ENCODE peak calls at places on chromosomes 11 and 22, in four cellular contexts. J is cardiac fibroblast, S is fibroblast of lung, G is prostate gland. R is an unnamed sample.

GRCh38 chr11:68328374-68329091 is 16.1 kb downstream of the LRP5 start:
- DNase-seq in J (peak), S (no peak), G (no peak), R (no peak)

GRCh38 chr11:59267196-59267595 is 54.5 kb upstream of the MPEG1 start:
- DNase-seq in J (no peak), S (no peak), G (no peak), R (peak)

GRCh38 chr11:123235687-123236261 is 40.7 kb upstream of the CLMP start:
- DNase-seq in J (peak), S (peak), G (no peak), R (no peak)

GRCh38 chr11:72333657-72334056 is 89.7 kb upstream of the PHOX2A start:
- DNase-seq in J (no peak), S (peak), G (no peak), R (no peak)

GRCh38 chr11:76234704-76235232 is 28.5 kb upstream of the WNT11 start:
- DNase-seq in J (no peak), S (no peak), G (no peak), R (no peak)

GRCh38 chr11:134850566-134850965 is 438.5 kb upstream of the B3GAT1 start:
- DNase-seq in J (no peak), S (no peak), G (no peak), R (no peak)

GRCh38 chr11:112748713-112749481 is 212.3 kb upstream of the NCAM1 start:
- DNase-seq in J (no peak), S (no peak), G (no peak), R (no peak)

GRCh38 chr11:394034-394857 is at the start of gene PKP3:
- DNase-seq in J (peak), S (peak), G (peak), R (peak)

GRCh38 chr11:22192289-22192641 is 620 bp upstream of the ANO5 start:
- DNase-seq in J (no peak), S (no peak), G (no peak), R (no peak)

GRCh38 chr11:110463153-110463552 is 33.4 kb downstream of the FDX1 start:
- DNase-seq in J (peak), S (peak), G (no peak), R (peak)

GRCh38 chr11:76232026-76232665 is 25.8 kb upstream of the WNT11 start:
- DNase-seq in J (no peak), S (no peak), G (no peak), R (no peak)

GRCh38 chr11:75577198-75577597 is 15.1 kb downstream of the SERPINH1 start:
- DNase-seq in J (peak), S (no peak), G (peak), R (no peak)

GRCh38 chr11:73292481-73292880 is 15.6 kb upstream of the ARHGEF17 start:
- DNase-seq in J (peak), S (no peak), G (no peak), R (no peak)

GRCh38 chr11:19756675-19757475 is 44.2 kb downstream of the NAV2 start:
- DNase-seq in J (peak), S (no peak), G (no peak), R (no peak)

GRCh38 chr11:31870609-31871309 is 59.6 kb upstream of the PAX6 start:
- DNase-seq in J (peak), S (peak), G (peak), R (peak)

GRCh38 chr22:23565288-23565941 is 14.7 kb downstream of the IGLL1 start:
- DNase-seq in J (peak), S (no peak), G (no peak), R (no peak)

GRCh38 chr11:107619926-107620325 is 29.0 kb downstream of the ELMOD1 start:
- DNase-seq in J (peak), S (peak), G (no peak), R (no peak)

GRCh38 chr11:129817282-129818051 is 1.8 kb downstream of the TMEM45B start:
- DNase-seq in J (no peak), S (no peak), G (no peak), R (peak)

GRCh38 chr22:45007946-45008852 is 1.6 kb downstream of the PHF21B start:
- DNase-seq in J (no peak), S (peak), G (peak), R (peak)

GRCh38 chr11:10809373-10810199 is 860 bp upstream of the EIF4G2 start:
- DNase-seq in J (peak), S (peak), G (no peak), R (peak)

GRCh38 chr11:9120659-9121350 is 29.4 kb upstream of the SCUBE2 start:
- DNase-seq in J (no peak), S (no peak), G (no peak), R (no peak)
- TF ChIP-seq CTCF in J (peak), S (peak), G (no peak), R (peak)

GRCh38 chr11:82890941-82891340 is 9.3 kb downstream of the PRCP start:
- DNase-seq in J (no peak), S (no peak), G (no peak), R (no peak)
- H3K4me3 ChIP-seq in J (no peak), S (no peak), G (no peak), R (no peak)

DNA sequence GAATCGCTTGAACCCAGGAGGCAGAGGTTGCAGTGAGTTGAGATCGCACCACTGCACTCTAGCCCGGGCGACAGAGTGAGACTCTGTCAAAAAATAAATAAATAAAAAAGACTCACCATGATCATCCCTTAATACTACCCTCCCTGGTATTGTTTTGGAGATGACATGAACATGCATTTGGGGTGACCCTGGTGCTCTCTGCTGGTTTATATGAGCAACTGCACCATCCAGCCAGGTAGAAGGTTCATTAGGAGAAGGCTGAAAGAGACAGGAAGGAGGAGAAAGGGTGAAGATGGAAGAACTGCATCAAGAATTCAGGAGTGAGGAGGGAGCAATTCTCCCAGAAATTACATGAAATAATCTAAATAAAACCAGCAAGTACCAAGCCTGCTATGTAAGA is 37.8 kb downstream of the SLC5A1 start:
- DNase-seq in J (peak), S (peak), G (peak), R (peak)
- TF ChIP-seq CTCF in J (peak), S (peak), G (peak), R (peak)

GRCh38 chr22:46612341-46612903 is 7.8 kb upstream of the GRAMD4 start:
- DNase-seq in J (no peak), S (no peak), G (no peak), R (no peak)

GRCh38 chr22:46611189-46611588 is 9.0 kb upstream of the GRAMD4 start:
- DNase-seq in J (no peak), S (no peak), G (no peak), R (no peak)

GRCh38 chr22:46612904-46613605 is 7.1 kb upstream of the GRAMD4 start:
- DNase-seq in J (no peak), S (peak), G (no peak), R (no peak)

GRCh38 chr22:46614070-46614931 is 5.9 kb upstream of the GRAMD4 start:
- DNase-seq in J (no peak), S (no peak), G (no peak), R (no peak)

GRCh38 chr22:46613606-46613997 is 6.6 kb upstream of the GRAMD4 start:
- DNase-seq in J (peak), S (peak), G (no peak), R (no peak)
- H3K4me3 ChIP-seq in J (no peak), S (no peak), G (no peak), R (no peak)

GRCh38 chr22:29226246-29226981 is 20.7 kb downstream of the EMID1 start:
- DNase-seq in J (no peak), S (no peak), G (no peak), R (no peak)
- TF ChIP-seq CTCF in J (no peak), S (no peak), G (no peak), R (no peak)

GRCh38 chr11:17548444-17548843 is 1.4 kb downstream of the OTOG start:
- DNase-seq in J (no peak), S (no peak), G (no peak), R (no peak)

GRCh38 chr11:17546240-17546639 is 819 bp upstream of the OTOG start:
- DNase-seq in J (no peak), S (no peak), G (no peak), R (no peak)

GRCh38 chr11:17547932-17548331 is 873 bp downstream of the OTOG start:
- DNase-seq in J (no peak), S (no peak), G (no peak), R (no peak)

GRCh38 chr11:17544181-17544622 is at the start of gene USH1C:
- DNase-seq in J (no peak), S (no peak), G (no peak), R (peak)

DNA sequence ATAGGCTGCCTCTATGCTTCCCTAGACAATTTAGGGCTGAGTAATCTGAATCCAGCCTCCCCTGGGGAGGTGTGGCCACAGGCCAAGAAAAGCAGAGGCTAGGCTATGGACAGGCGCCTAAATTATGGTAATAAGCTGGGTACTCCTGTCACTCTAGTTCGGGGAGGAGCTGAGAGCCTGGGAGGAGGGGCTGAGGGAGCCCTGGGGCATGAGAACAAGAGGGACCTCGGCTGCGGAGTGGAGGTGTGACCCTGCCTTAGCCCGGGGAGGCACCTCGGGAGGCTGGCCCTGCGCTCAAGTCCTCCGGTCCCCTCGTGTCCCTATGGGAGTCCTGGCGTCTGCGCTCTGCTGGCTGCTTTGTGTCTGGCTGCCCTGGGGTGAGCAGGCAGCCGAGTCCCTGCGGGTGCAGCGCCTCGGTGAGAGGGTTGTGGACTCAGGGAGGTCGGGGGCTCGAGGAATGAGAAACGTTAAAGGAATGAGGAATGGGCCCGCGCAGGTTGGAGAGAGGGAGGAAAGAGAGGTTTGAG is at the start of gene OTOG:
- DNase-seq in J (peak), S (no peak), G (no peak), R (peak)
- H3K4me3 ChIP-seq in J (no peak), S (no peak), G (no peak), R (no peak)

R was measured in epithelial cell of esophagus.